ENCODE peak calls at places on chromosome 15, in six cellular contexts. One of them, this sample, is unnamed. For H3K9me3, the result is how much of the 10 kb centered on the place peaks cover.

GRCh38 chr15:75646944-75647364 is 758 bp upstream of the SNX33 start:
- DNase-seq in IMR-90: no peak
- DNase-seq in neuronal stem cell: no peak
- DNase-seq in trophoblast cell: peak
- DNase-seq in H1: no peak
- DNase-seq in mesenchymal stem cell: no peak
- DNase-seq in this sample: peak

GRCh38 chr15:63905131-63905530 is 71.4 kb upstream of the HERC1 start:
- DNase-seq in IMR-90: no peak
- DNase-seq in neuronal stem cell: no peak
- DNase-seq in trophoblast cell: no peak
- DNase-seq in H1: no peak
- DNase-seq in mesenchymal stem cell: no peak
- DNase-seq in this sample: no peak

GRCh38 chr15:92810418-92811138 is 89.5 kb upstream of the CHD2 start:
- DNase-seq in IMR-90: peak
- DNase-seq in neuronal stem cell: no peak
- DNase-seq in trophoblast cell: peak
- DNase-seq in H1: no peak
- DNase-seq in mesenchymal stem cell: peak
- DNase-seq in this sample: no peak

GRCh38 chr15:33244471-33244870 is 50.0 kb upstream of the FMN1 start:
- DNase-seq in IMR-90: no peak
- DNase-seq in neuronal stem cell: no peak
- DNase-seq in trophoblast cell: peak
- DNase-seq in H1: no peak
- DNase-seq in mesenchymal stem cell: no peak
- DNase-seq in this sample: no peak

GRCh38 chr15:68224546-68225250 is 4.8 kb downstream of the CLN6 start:
- DNase-seq in IMR-90: no peak
- DNase-seq in neuronal stem cell: no peak
- DNase-seq in trophoblast cell: no peak
- DNase-seq in H1: no peak
- DNase-seq in mesenchymal stem cell: no peak
- DNase-seq in this sample: no peak

GRCh38 chr15:77983708-77984445 is 93.6 kb downstream of the TBC1D2B start:
- DNase-seq in IMR-90: no peak
- DNase-seq in neuronal stem cell: no peak
- DNase-seq in trophoblast cell: no peak
- DNase-seq in H1: no peak
- DNase-seq in mesenchymal stem cell: no peak
- DNase-seq in this sample: peak

GRCh38 chr15:69751147-69751546 is 298.5 kb downstream of the RPLP1 start:
- DNase-seq in IMR-90: no peak
- DNase-seq in neuronal stem cell: no peak
- DNase-seq in trophoblast cell: no peak
- DNase-seq in H1: no peak
- DNase-seq in mesenchymal stem cell: no peak
- DNase-seq in this sample: no peak

GRCh38 chr15:82855286-82856092 is 46.1 kb downstream of the WHAMM start:
- DNase-seq in IMR-90: no peak
- DNase-seq in neuronal stem cell: peak
- DNase-seq in trophoblast cell: no peak
- DNase-seq in H1: no peak
- DNase-seq in mesenchymal stem cell: no peak
- DNase-seq in this sample: no peak

GRCh38 chr15:62099171-62099601 is 32.4 kb downstream of the C2CD4A start:
- DNase-seq in IMR-90: peak
- DNase-seq in neuronal stem cell: no peak
- DNase-seq in trophoblast cell: peak
- DNase-seq in H1: no peak
- DNase-seq in mesenchymal stem cell: peak
- DNase-seq in this sample: no peak

GRCh38 chr15:59991919-59992318 is 12.2 kb upstream of the FOXB1 start:
- DNase-seq in IMR-90: no peak
- DNase-seq in neuronal stem cell: no peak
- DNase-seq in trophoblast cell: no peak
- DNase-seq in H1: no peak
- DNase-seq in mesenchymal stem cell: no peak
- DNase-seq in this sample: no peak

GRCh38 chr15:71278989-71279756 is 163.9 kb downstream of the THSD4 start:
- DNase-seq in IMR-90: peak
- DNase-seq in neuronal stem cell: no peak
- DNase-seq in trophoblast cell: peak
- DNase-seq in H1: no peak
- DNase-seq in mesenchymal stem cell: peak
- DNase-seq in this sample: no peak

GRCh38 chr15:65374831-65375401 is 2.9 kb downstream of the IGDCC3 start:
- DNase-seq in IMR-90: peak
- DNase-seq in neuronal stem cell: no peak
- DNase-seq in trophoblast cell: no peak
- DNase-seq in H1: no peak
- DNase-seq in mesenchymal stem cell: no peak
- DNase-seq in this sample: peak

GRCh38 chr15:59676565-59676964 is 12.6 kb downstream of the BNIP2 start:
- DNase-seq in IMR-90: no peak
- DNase-seq in neuronal stem cell: no peak
- DNase-seq in trophoblast cell: no peak
- DNase-seq in H1: no peak
- DNase-seq in mesenchymal stem cell: no peak
- DNase-seq in this sample: no peak

DNA sequence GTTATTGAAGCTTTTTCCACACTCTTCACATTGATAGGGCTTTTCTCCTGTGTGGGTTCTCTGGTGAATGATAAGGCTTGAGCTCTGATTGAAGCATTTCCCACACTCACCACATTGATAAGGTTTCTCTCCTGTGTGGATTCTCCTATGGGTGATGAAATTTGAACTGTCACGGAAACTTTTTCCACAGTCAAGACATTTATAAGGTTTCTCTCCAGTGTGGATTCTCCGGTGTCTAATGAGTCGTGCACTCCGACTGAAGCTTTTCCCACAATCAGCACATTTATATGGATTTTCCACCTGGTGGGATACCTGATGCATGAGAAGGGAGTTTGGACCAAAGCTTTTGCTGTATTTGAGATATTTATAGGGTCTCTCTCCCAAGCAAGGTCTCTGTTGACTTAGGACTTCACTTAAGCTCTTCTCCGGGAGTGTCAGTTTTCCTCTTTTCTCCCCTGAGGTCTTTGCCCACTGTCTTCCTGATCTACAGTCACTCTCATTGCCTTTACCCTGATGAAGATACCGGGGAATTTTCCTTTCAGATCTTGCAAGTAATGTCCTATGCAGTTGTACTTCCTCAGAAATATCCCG is 9.4 kb downstream of the ZSCAN29 start:
- DNase-seq in IMR-90: no peak
- DNase-seq in neuronal stem cell: no peak
- DNase-seq in trophoblast cell: no peak
- DNase-seq in H1: no peak
- DNase-seq in mesenchymal stem cell: no peak
- DNase-seq in this sample: no peak
- H3K9me3 ChIP-seq in IMR-90: half or more
- H3K9me3 ChIP-seq in neuronal stem cell: under half
- H3K9me3 ChIP-seq in trophoblast cell: under half
- H3K9me3 ChIP-seq in H1: under half
- H3K9me3 ChIP-seq in mesenchymal stem cell: half or more
- H3K9me3 ChIP-seq in this sample: under half

GRCh38 chr15:66505430-66505811 is 295 bp downstream of the ZWILCH start:
- DNase-seq in IMR-90: peak
- DNase-seq in neuronal stem cell: no peak
- DNase-seq in trophoblast cell: peak
- DNase-seq in H1: no peak
- DNase-seq in mesenchymal stem cell: no peak
- DNase-seq in this sample: no peak
- H3K23ac ChIP-seq in IMR-90: peak
- H3K23ac ChIP-seq in neuronal stem cell: no peak
- H3K23ac ChIP-seq in trophoblast cell: no peak
- H3K23ac ChIP-seq in H1: no peak
- H3K23ac ChIP-seq in mesenchymal stem cell: no peak
- H3K23ac ChIP-seq in this sample: no peak

GRCh38 chr15:40550381-40551037 is 14.3 kb downstream of the CCDC32 start:
- DNase-seq in IMR-90: no peak
- DNase-seq in neuronal stem cell: no peak
- DNase-seq in trophoblast cell: no peak
- DNase-seq in H1: no peak
- DNase-seq in mesenchymal stem cell: no peak
- DNase-seq in this sample: no peak

GRCh38 chr15:40545457-40545856 is 19.4 kb downstream of the CCDC32 start:
- DNase-seq in IMR-90: no peak
- DNase-seq in neuronal stem cell: no peak
- DNase-seq in trophoblast cell: no peak
- DNase-seq in H1: no peak
- DNase-seq in mesenchymal stem cell: no peak
- DNase-seq in this sample: no peak

GRCh38 chr15:40554164-40554530 is 10.7 kb downstream of the CCDC32 start:
- DNase-seq in IMR-90: no peak
- DNase-seq in neuronal stem cell: no peak
- DNase-seq in trophoblast cell: no peak
- DNase-seq in H1: no peak
- DNase-seq in mesenchymal stem cell: no peak
- DNase-seq in this sample: peak

GRCh38 chr15:40555876-40556275 is 9.0 kb downstream of the CCDC32 start:
- DNase-seq in IMR-90: no peak
- DNase-seq in neuronal stem cell: no peak
- DNase-seq in trophoblast cell: no peak
- DNase-seq in H1: no peak
- DNase-seq in mesenchymal stem cell: no peak
- DNase-seq in this sample: no peak

DNA sequence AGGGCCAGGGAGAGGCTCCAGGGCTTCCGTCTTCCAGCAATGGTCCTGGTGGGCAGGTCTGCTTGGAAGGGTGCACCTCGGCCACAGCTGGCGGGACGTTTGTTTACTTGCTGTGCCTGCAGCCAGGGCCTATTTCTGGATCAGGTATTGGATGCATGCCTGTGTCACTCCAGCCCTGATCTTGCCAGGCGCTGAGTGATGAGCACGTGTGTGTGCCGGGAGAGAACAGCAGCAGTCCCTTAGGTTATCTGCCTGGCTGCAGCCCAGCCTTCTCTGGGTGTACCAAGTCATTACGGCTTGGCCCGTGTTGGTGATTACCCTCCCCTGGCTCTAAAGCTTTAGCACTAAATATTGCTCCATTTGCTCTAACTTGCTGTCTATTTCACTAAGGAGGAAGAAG is 14.9 kb downstream of the CCDC32 start:
- DNase-seq in IMR-90: no peak
- DNase-seq in neuronal stem cell: no peak
- DNase-seq in trophoblast cell: no peak
- DNase-seq in H1: no peak
- DNase-seq in mesenchymal stem cell: no peak
- DNase-seq in this sample: no peak
- H3K9me3 ChIP-seq in IMR-90: under half
- H3K9me3 ChIP-seq in neuronal stem cell: under half
- H3K9me3 ChIP-seq in trophoblast cell: under half
- H3K9me3 ChIP-seq in H1: under half
- H3K9me3 ChIP-seq in mesenchymal stem cell: under half
- H3K9me3 ChIP-seq in this sample: under half

GRCh38 chr15:25777047-25777446 is 86.1 kb downstream of the ATP10A start:
- DNase-seq in IMR-90: no peak
- DNase-seq in neuronal stem cell: no peak
- DNase-seq in trophoblast cell: no peak
- DNase-seq in H1: no peak
- DNase-seq in mesenchymal stem cell: no peak
- DNase-seq in this sample: peak

GRCh38 chr15:25774871-25775270 is 88.3 kb downstream of the ATP10A start:
- DNase-seq in IMR-90: no peak
- DNase-seq in neuronal stem cell: no peak
- DNase-seq in trophoblast cell: no peak
- DNase-seq in H1: no peak
- DNase-seq in mesenchymal stem cell: no peak
- DNase-seq in this sample: no peak

GRCh38 chr15:25773248-25773647 is 89.9 kb downstream of the ATP10A start:
- DNase-seq in IMR-90: no peak
- DNase-seq in neuronal stem cell: no peak
- DNase-seq in trophoblast cell: no peak
- DNase-seq in H1: no peak
- DNase-seq in mesenchymal stem cell: no peak
- DNase-seq in this sample: no peak

GRCh38 chr15:25776071-25776740 is 86.9 kb downstream of the ATP10A start:
- DNase-seq in IMR-90: no peak
- DNase-seq in neuronal stem cell: no peak
- DNase-seq in trophoblast cell: no peak
- DNase-seq in H1: no peak
- DNase-seq in mesenchymal stem cell: no peak
- DNase-seq in this sample: peak

DNA sequence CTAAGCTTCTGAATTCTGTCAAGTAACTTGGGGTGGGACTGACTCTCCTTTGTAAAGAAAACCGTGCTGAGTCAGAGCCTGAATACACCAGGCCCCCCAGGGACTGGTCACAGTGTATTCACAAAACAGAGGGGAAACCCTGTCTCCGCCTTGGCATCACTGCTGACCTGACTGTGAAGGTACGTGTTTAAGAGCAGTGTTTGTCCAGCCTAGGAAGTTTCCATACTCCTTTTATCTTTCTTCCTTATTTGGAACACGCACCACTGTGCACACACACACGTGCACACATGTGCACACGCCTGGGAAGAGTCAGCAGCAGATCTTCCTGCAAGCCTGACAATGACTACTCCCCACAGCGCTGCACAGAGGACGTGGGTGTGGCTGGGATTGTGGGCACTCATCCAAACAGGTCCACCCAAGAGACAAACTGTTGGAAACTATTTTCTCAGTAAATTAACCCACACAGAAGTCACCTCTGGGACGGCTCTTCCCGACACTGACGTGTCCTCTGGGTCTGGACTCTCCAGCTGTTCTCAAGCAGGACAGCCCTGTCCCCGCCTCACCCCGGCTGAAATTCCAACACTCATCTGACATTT is 87.7 kb downstream of the ATP10A start:
- DNase-seq in IMR-90: peak
- DNase-seq in neuronal stem cell: no peak
- DNase-seq in trophoblast cell: no peak
- DNase-seq in H1: no peak
- DNase-seq in mesenchymal stem cell: peak
- DNase-seq in this sample: no peak
- H3K23ac ChIP-seq in IMR-90: peak
- H3K23ac ChIP-seq in neuronal stem cell: no peak
- H3K23ac ChIP-seq in trophoblast cell: no peak
- H3K23ac ChIP-seq in H1: no peak
- H3K23ac ChIP-seq in mesenchymal stem cell: no peak
- H3K23ac ChIP-seq in this sample: no peak

GRCh38 chr15:20272422-20273184 is 269.0 kb downstream of the GOLGA6L6 start:
- DNase-seq in IMR-90: no peak
- DNase-seq in neuronal stem cell: no peak
- DNase-seq in trophoblast cell: no peak
- DNase-seq in H1: no peak
- DNase-seq in mesenchymal stem cell: no peak
- DNase-seq in this sample: no peak

GRCh38 chr15:20271647-20272046 is 270.0 kb downstream of the GOLGA6L6 start:
- DNase-seq in IMR-90: no peak
- DNase-seq in neuronal stem cell: no peak
- DNase-seq in trophoblast cell: no peak
- DNase-seq in H1: no peak
- DNase-seq in mesenchymal stem cell: no peak
- DNase-seq in this sample: no peak
- H3K9me3 ChIP-seq in IMR-90: under half
- H3K9me3 ChIP-seq in neuronal stem cell: under half
- H3K9me3 ChIP-seq in trophoblast cell: under half
- H3K9me3 ChIP-seq in H1: half or more
- H3K9me3 ChIP-seq in mesenchymal stem cell: under half
- H3K9me3 ChIP-seq in this sample: half or more